ENCODE peak calls at places on chromosome 15, in ten cellular contexts. L is Daoy; W is hepatic stellate cell; N is T-helper 1 cell; Z is psoas muscle; G is stimulated activated CD4-positive, alpha-beta T cell treated with anti-CD3 and anti-CD28 coated beads, Interleukin-15, amount 100 ng/mL, for 24 hours; J is GM23248; S is HCEC 1CT; V is DMS153; O is activated CD4-positive, alpha-beta memory T cell treated with anti-CD3 and anti-CD28 coated beads, Interleukin-2, amount 10 ng/mL, durations not matched to agents 7 days and 5 days. A is an unnamed sample.
A peak's percentile ranks its signal among the peaks of the same experiment; 100 is the strongest.

GRCh38 chr15:78212546-78213424 is 21.6 kb downstream of the ACSBG1 start:
- DNase-seq in L (peak; percentile 96), W (peak; percentile 89), N (no peak), Z (peak; percentile 82), G (no peak), J (peak; percentile 91), S (peak; percentile 57), V (no peak), O (no peak), A (peak; percentile 80)

GRCh38 chr15:57138260-57138895 is 219.9 kb downstream of the TCF12 start:
- DNase-seq in L (peak; percentile 39), W (peak; percentile 37), N (no peak), Z (no peak), G (no peak), J (peak; percentile 67), S (peak; percentile 62), V (peak; percentile 7), O (no peak), A (peak; percentile 17)

GRCh38 chr15:91407237-91407889 is 307.3 kb downstream of the SV2B start:
- DNase-seq in L (peak; percentile 64), W (peak; percentile 7), N (peak; percentile 3), Z (no peak), G (no peak), J (peak; percentile 12), S (peak; percentile 11), V (peak; percentile 30), O (peak; percentile 24), A (no peak)

GRCh38 chr15:40248006-40248783 is 9.3 kb downstream of the PAK6 start:
- DNase-seq in L (no peak), W (no peak), N (no peak), Z (no peak), G (no peak), J (no peak), S (no peak), V (no peak), O (no peak), A (no peak)

GRCh38 chr15:74400915-74401757 is 32.6 kb downstream of the SEMA7A start:
- DNase-seq in L (peak; percentile 62), W (no peak), N (no peak), Z (no peak), G (peak; percentile 70), J (peak; percentile 41), S (no peak), V (no peak), O (peak; percentile 42), A (no peak)

GRCh38 chr15:49270541-49271421 is 100.7 kb downstream of the GALK2 start:
- DNase-seq in L (peak; percentile 32), W (peak; percentile 63), N (no peak), Z (peak; percentile 23), G (no peak), J (peak; percentile 76), S (peak; percentile 83), V (no peak), O (no peak), A (peak; percentile 7)

GRCh38 chr15:48559270-48559669 is 86.2 kb downstream of the FBN1 start:
- DNase-seq in L (peak; percentile 82), W (no peak), N (no peak), Z (peak; percentile 28), G (no peak), J (peak; percentile 91), S (peak; percentile 81), V (no peak), O (no peak), A (no peak)

GRCh38 chr15:63003836-63004610 is 38.5 kb upstream of the TPM1 start:
- DNase-seq in L (no peak), W (no peak), N (no peak), Z (no peak), G (no peak), J (peak; percentile 23), S (no peak), V (no peak), O (no peak), A (no peak)

GRCh38 chr15:100187677-100188076 is 154.1 kb downstream of the ADAMTS17 start:
- DNase-seq in L (no peak), W (no peak), N (no peak), Z (no peak), G (no peak), J (no peak), S (no peak), V (no peak), O (no peak), A (no peak)

GRCh38 chr15:38941399-38941953 is 376.9 kb upstream of the RASGRP1 start:
- DNase-seq in L (peak; percentile 65), W (no peak), N (no peak), Z (no peak), G (no peak), J (peak; percentile 34), S (peak; percentile 20), V (no peak), O (no peak), A (no peak)

A was measured in body of pancreas.